ENCODE peak calls at places on chromosome 15, in seven cellular contexts. X is dorsolateral prefrontal cortex; A is DND-41; L is colonic mucosa; P is CD8-positive, alpha-beta T cell; T is IMR-90; R is PC-9. V is an unnamed sample.
A peak's percentile ranks its signal among the peaks of the same experiment; 100 is the strongest.

GRCh38 chr15:26888761-26889160 is 21.9 kb downstream of the GABRA5 start:
- DNase-seq in X (no peak), A (no peak), L (no peak), P (no peak), T (no peak), R (no peak), V (no peak)

GRCh38 chr15:90991587-90992285 is 2.6 kb downstream of the PRC1 start:
- DNase-seq in X (no peak), A (no peak), L (no peak), P (no peak), T (no peak), R (no peak), V (no peak)

GRCh38 chr15:52733078-52733477 is 53.9 kb upstream of the ATOSA start:
- DNase-seq in X (no peak), A (no peak), L (no peak), P (no peak), T (no peak), R (peak; percentile 61), V (no peak)

GRCh38 chr15:70605606-70606410 is 157.6 kb downstream of the UACA start:
- DNase-seq in X (peak; percentile 62), A (no peak), L (peak; percentile 36), P (no peak), T (peak; percentile 84), R (no peak), V (peak; percentile 48)

GRCh38 chr15:77870195-77871065 is 207.1 kb downstream of the TBC1D2B start:
- DNase-seq in X (peak; percentile 76), A (peak; percentile 31), L (peak; percentile 80), P (no peak), T (peak; percentile 53), R (peak; percentile 45), V (peak; percentile 65)

GRCh38 chr15:34271493-34271892 is 46.7 kb downstream of the EMC4 start:
- DNase-seq in X (no peak), A (no peak), L (no peak), P (no peak), T (peak; percentile 88), R (peak; percentile 76), V (no peak)

GRCh38 chr15:43210172-43210745 is 10.6 kb downstream of the EPB42 start:
- DNase-seq in X (no peak), A (no peak), L (no peak), P (no peak), T (no peak), R (no peak), V (no peak)

GRCh38 chr15:67967871-67968423 is 86.2 kb upstream of the PIAS1 start:
- DNase-seq in X (peak; percentile 82), A (peak; percentile 59), L (peak; percentile 74), P (no peak), T (peak; percentile 47), R (no peak), V (peak; percentile 83)

GRCh38 chr15:40906101-40906946 is 12.1 kb downstream of the VPS18 start:
- DNase-seq in X (peak; percentile 71), A (peak; percentile 78), L (peak; percentile 95), P (peak; percentile 84), T (peak; percentile 96), R (peak; percentile 86), V (peak; percentile 91)

GRCh38 chr15:78077053-78077859 is at the start of gene TBC1D2B:
- DNase-seq in X (peak; percentile 79), A (peak; percentile 70), L (peak; percentile 82), P (peak; percentile 83), T (peak; percentile 48), R (no peak), V (peak; percentile 68)

GRCh38 chr15:81224232-81224631 is 27.6 kb downstream of the IL16 start:
- DNase-seq in X (no peak), A (no peak), L (no peak), P (no peak), T (no peak), R (no peak), V (no peak)

GRCh38 chr15:47461560-47462175 is 255.6 kb upstream of the SEMA6D start:
- DNase-seq in X (no peak), A (no peak), L (no peak), P (no peak), T (peak; percentile 58), R (no peak), V (no peak)

GRCh38 chr15:58432421-58432820 is 630 bp downstream of the LIPC start:
- DNase-seq in X (no peak), A (no peak), L (peak; percentile 12), P (no peak), T (peak; percentile 50), R (peak; percentile 79), V (no peak)

GRCh38 chr15:22922003-22922402 is 58.2 kb downstream of the CYFIP1 start:
- DNase-seq in X (no peak), A (no peak), L (no peak), P (no peak), T (no peak), R (no peak), V (no peak)

GRCh38 chr15:32651229-32651837 is 9.8 kb downstream of the SCG5 start:
- DNase-seq in X (peak; percentile 68), A (peak; percentile 49), L (peak; percentile 64), P (peak; percentile 54), T (peak; percentile 73), R (no peak), V (peak; percentile 56)

GRCh38 chr15:62021991-62022600 is 38.2 kb downstream of the VPS13C start:
- DNase-seq in X (no peak), A (no peak), L (no peak), P (no peak), T (no peak), R (no peak), V (no peak)

GRCh38 chr15:78102741-78103140 is 10.4 kb downstream of the SH2D7 start:
- DNase-seq in X (no peak), A (no peak), L (no peak), P (no peak), T (no peak), R (no peak), V (no peak)

GRCh38 chr15:70083423-70083822 is 14.3 kb downstream of the TLE3 start:
- DNase-seq in X (no peak), A (no peak), L (no peak), P (no peak), T (no peak), R (no peak), V (no peak)

GRCh38 chr15:35252351-35252865 is 167.3 kb upstream of the NANOGP8 start:
- DNase-seq in X (no peak), A (no peak), L (no peak), P (no peak), T (no peak), R (no peak), V (no peak)

GRCh38 chr15:74040115-74040850 is 42.1 kb downstream of the GOLGA6A start:
- DNase-seq in X (no peak), A (no peak), L (peak; percentile 41), P (no peak), T (peak; percentile 98), R (no peak), V (no peak)

GRCh38 chr15:99486371-99487336 is 79.1 kb upstream of the MEF2A start:
- DNase-seq in X (peak; percentile 65), A (no peak), L (peak; percentile 61), P (no peak), T (peak; percentile 60), R (peak; percentile 52), V (peak; percentile 65)

GRCh38 chr15:93617443-93617842 is 528.4 kb upstream of the RGMA start:
- DNase-seq in X (no peak), A (peak; percentile 25), L (no peak), P (no peak), T (no peak), R (no peak), V (no peak)

GRCh38 chr15:87528873-87529272 is 727.7 kb downstream of the NTRK3 start:
- DNase-seq in X (no peak), A (no peak), L (no peak), P (no peak), T (no peak), R (peak; percentile 39), V (no peak)

GRCh38 chr15:48834756-48835155 is 23.9 kb upstream of the CEP152 start:
- DNase-seq in X (no peak), A (no peak), L (no peak), P (no peak), T (no peak), R (no peak), V (no peak)

GRCh38 chr15:63264685-63265302 is 12.6 kb upstream of the APH1B start:
- DNase-seq in X (no peak), A (no peak), L (no peak), P (no peak), T (peak; percentile 83), R (no peak), V (no peak)

GRCh38 chr15:96049323-96049722 is 281.2 kb upstream of the NR2F2 start:
- DNase-seq in X (no peak), A (no peak), L (no peak), P (no peak), T (no peak), R (no peak), V (no peak)
- H3K27me3 ChIP-seq in X (peaks cover 43% of the 10 kb centered on the region), A (peaks cover 20% of the 10 kb centered on the region), L (peaks cover 7% of the 10 kb centered on the region), P (peaks cover 7% of the 10 kb centered on the region), T (no peaks in the 10 kb centered on the region), R (no peaks in the 10 kb centered on the region), V (no peaks in the 10 kb centered on the region)

DNA sequence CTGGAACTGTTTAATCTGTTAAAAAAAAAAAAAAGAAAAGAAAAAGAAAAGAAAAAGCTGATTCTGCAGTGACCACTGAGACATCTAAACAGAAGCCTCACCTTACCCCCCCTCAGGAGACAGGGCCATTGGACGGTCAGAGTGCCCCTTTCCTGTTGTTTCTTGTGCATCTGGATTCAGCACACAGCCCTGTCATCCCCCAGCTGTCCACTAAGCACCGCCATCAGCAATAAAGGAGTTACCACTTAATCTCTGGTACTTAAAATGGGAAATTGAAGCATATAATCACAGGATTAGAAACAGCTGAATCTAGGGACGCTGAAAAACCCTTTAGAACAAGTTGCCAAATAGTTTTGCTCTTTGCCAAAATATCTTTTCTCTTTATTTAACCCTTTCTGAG is 62.5 kb downstream of the TRIM69 start:
- DNase-seq in X (no peak), A (no peak), L (no peak), P (no peak), T (no peak), R (no peak), V (no peak)
- H3K4me3 ChIP-seq in X (no peak overlapping the region), A (no peak overlapping the region), L (no peak overlapping the region), P (no peak overlapping the region), T (no peak overlapping the region), R (no peak overlapping the region), V (no peak overlapping the region)

DNA sequence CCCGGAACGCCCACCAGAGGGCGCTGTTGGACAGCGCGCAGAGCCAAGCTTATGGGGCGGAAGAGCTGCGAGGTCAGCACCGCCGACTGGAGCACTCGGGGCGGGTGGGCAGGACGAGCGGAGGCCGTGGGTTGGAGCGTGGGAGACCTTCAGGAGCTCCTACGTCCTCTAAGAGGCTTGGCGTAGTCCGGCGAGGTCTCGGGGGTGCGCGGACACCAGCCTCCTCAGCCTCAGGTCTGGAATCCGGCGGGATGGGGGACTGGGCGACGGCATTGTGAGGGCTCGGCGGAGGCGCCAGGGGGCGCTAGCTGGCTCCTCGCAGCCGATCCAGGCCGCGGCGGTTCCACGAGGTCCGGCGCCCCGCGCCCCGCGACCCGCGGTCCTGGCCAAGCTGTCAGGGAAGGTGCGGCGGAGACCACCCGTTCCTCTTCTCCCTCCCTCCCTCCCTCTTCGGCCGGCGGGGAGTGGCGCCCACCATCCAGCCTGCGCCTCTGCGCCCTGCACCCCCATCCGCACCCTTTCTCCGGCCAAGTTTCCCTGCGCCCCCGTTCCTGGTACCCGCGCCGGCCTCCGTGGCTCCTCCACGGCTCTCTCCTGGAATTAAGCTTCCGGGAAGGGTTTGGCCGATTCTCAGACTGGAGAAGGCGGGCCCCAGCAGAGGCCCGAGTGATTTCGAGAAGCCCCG is 24.3 kb upstream of the POLG start:
- DNase-seq in X (peak; percentile 87), A (no peak), L (peak; percentile 71), P (peak; percentile 90), T (peak; percentile 56), R (peak; percentile 53), V (peak; percentile 74)
- H3K27me3 ChIP-seq in X (peaks cover 20% of the 10 kb centered on the region), A (peaks cover 9% of the 10 kb centered on the region), L (peaks cover 56% of the 10 kb centered on the region), P (peaks cover 55% of the 10 kb centered on the region), T (peaks cover 80% of the 10 kb centered on the region), R (peaks cover 69% of the 10 kb centered on the region), V (peaks cover 20% of the 10 kb centered on the region)

GRCh38 chr15:76667943-76668715 is 237.0 kb downstream of the SCAPER start:
- DNase-seq in X (no peak), A (no peak), L (no peak), P (no peak), T (peak; percentile 25), R (no peak), V (no peak)
- H3K4me3 ChIP-seq in X (no peak overlapping the region), A (no peak overlapping the region), L (no peak overlapping the region), P (no peak overlapping the region), T (no peak overlapping the region), R (no peak overlapping the region), V (no peak overlapping the region)

V was measured in lung.